ENCODE peak calls at places on chromosomes 3 and 15, in eight cellular contexts. K is pancreas, A is psoas muscle, M is lower lobe of right lung, D is IMR-90, S is cardiac muscle cell, J is keratinocyte, U is Panc1. Y is an unnamed sample.
A peak's percentile ranks its signal among the peaks of the same experiment; 100 is the strongest.

GRCh38 chr3:21705769-21706168 is 45.2 kb downstream of the ZNF385D start:
- DNase-seq in D (peak; percentile 69), K (no peak), M (no peak), U (peak; percentile 64), J (no peak), A (peak; percentile 62), S (no peak), Y (no peak)

GRCh38 chr3:114221165-114221880 is 16.1 kb downstream of the ZNF80 start:
- DNase-seq in K (no peak), J (no peak), S (no peak), M (no peak), U (no peak), D (no peak), A (no peak), Y (no peak)

GRCh38 chr15:74307827-74308642 is 59.4 kb downstream of the CYP11A1 start:
- DNase-seq in A (no peak), J (no peak), K (no peak), D (peak; percentile 52), M (no peak), U (no peak), S (peak; percentile 69), Y (peak; percentile 55)

GRCh38 chr3:54951405-54951804 is 23.5 kb upstream of the LRTM1 start:
- DNase-seq in U (no peak), A (peak; percentile 92), D (peak; percentile 93), S (peak; percentile 75), J (no peak), M (peak; percentile 55), K (peak; percentile 62), Y (peak; percentile 17)

GRCh38 chr3:63921741-63922482 is 9.7 kb upstream of the SCAANT1 start:
- DNase-seq in A (no peak), J (no peak), S (no peak), K (no peak), U (no peak), M (no peak), D (no peak), Y (no peak)

GRCh38 chr15:70251246-70251990 is 153.7 kb upstream of the TLE3 start:
- DNase-seq in U (no peak), J (no peak), D (no peak), M (no peak), K (no peak), A (peak; percentile 28), S (no peak), Y (no peak)

GRCh38 chr3:103698646-103699045 is 1263.8 kb downstream of the ZPLD1 start:
- DNase-seq in A (no peak), U (no peak), K (no peak), M (no peak), D (no peak), S (no peak), J (no peak), Y (no peak)

GRCh38 chr3:195802795-195803194 is 8.9 kb downstream of the MUC4 start:
- DNase-seq in A (no peak), J (no peak), D (no peak), S (peak; percentile 41), U (no peak), M (no peak), K (no peak), Y (no peak)

GRCh38 chr15:61522375-61522774 is 293.3 kb upstream of the RORA start:
- DNase-seq in D (no peak), A (no peak), S (no peak), M (no peak), U (no peak), K (no peak), J (no peak), Y (no peak)

GRCh38 chr3:111714305-111714704 is 119.2 kb upstream of the ZBED2 start:
- DNase-seq in K (no peak), M (no peak), A (no peak), J (no peak), D (peak; percentile 40), S (peak; percentile 38), U (no peak), Y (no peak)

GRCh38 chr3:138459619-138460535 is 25.5 kb downstream of the ESYT3 start:
- DNase-seq in K (no peak), J (no peak), S (no peak), D (no peak), U (no peak), M (peak; percentile 36), A (no peak), Y (no peak)

GRCh38 chr3:87182023-87182422 is 45.1 kb upstream of the CHMP2B start:
- DNase-seq in M (no peak), U (no peak), S (no peak), K (no peak), J (no peak), D (no peak), A (no peak), Y (no peak)

GRCh38 chr3:21017115-21017852 is 733.7 kb downstream of the ZNF385D start:
- DNase-seq in S (no peak), J (no peak), A (no peak), U (no peak), D (no peak), M (no peak), K (no peak), Y (no peak)

GRCh38 chr3:124248471-124249028 is 256.6 kb upstream of the ROPN1 start:
- DNase-seq in S (no peak), K (no peak), J (no peak), U (no peak), A (peak; percentile 66), D (peak; percentile 91), M (no peak), Y (peak; percentile 78)

GRCh38 chr3:101123084-101123483 is 129.9 kb upstream of the ABI3BP start:
- DNase-seq in K (no peak), D (no peak), S (no peak), J (no peak), U (no peak), M (no peak), A (no peak), Y (no peak)

GRCh38 chr3:72118593-72118992 is 333.6 kb upstream of the PROK2 start:
- DNase-seq in J (no peak), D (no peak), A (no peak), U (no peak), M (no peak), K (no peak), S (no peak), Y (no peak)

GRCh38 chr3:13215940-13216546 is 142.8 kb upstream of the IQSEC1 start:
- DNase-seq in U (peak; percentile 35), A (peak; percentile 23), K (peak; percentile 31), S (no peak), J (no peak), M (no peak), D (peak; percentile 53), Y (no peak)

GRCh38 chr3:61772439-61772838 is 211.1 kb downstream of the PTPRG start:
- DNase-seq in J (no peak), U (no peak), S (no peak), D (peak; percentile 77), K (no peak), M (no peak), A (no peak), Y (no peak)

GRCh38 chr3:104907507-104907906 is 459.2 kb upstream of the ALCAM start:
- DNase-seq in D (peak; percentile 90), M (no peak), A (no peak), S (no peak), K (no peak), J (peak; percentile 25), U (no peak), Y (no peak)

GRCh38 chr15:75785771-75786563 is 57.3 kb upstream of the UBE2Q2 start:
- DNase-seq in A (no peak), J (no peak), M (no peak), K (no peak), U (no peak), D (no peak), S (peak; percentile 78), Y (no peak)

GRCh38 chr15:87619161-87619960 is 637.2 kb downstream of the NTRK3 start:
- DNase-seq in K (no peak), A (no peak), S (no peak), J (no peak), U (no peak), D (peak; percentile 44), M (no peak), Y (no peak)
- H3K27ac ChIP-seq in K (no peak overlapping the region), A (no peak overlapping the region), S (no peak overlapping the region), J (no peak overlapping the region), U (no peak overlapping the region), D (no peak overlapping the region), M (no peak overlapping the region), Y (peak overlapping the region; percentile 49)

DNA sequence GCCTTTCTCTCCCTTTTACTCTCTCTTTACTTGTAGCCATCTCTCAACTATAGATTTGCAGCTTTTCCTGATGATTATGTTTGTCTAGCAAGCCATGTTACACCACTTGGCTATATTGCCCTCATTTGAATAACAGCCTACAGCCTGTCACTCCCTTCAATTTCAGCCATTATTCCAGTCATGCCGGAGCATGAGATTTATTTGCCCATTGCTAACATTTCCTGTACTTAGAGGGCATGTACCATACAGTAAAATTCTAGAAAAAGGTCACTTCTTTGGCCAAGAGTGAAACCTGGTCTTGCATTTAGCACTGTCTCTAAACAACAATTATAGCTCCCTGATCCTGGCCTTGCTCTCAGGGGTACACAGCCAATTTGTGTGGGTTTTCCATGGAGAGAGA is 221.7 kb upstream of the TMC3 start:
- DNase-seq in U (no peak), K (no peak), M (no peak), S (no peak), J (no peak), A (no peak), D (no peak), Y (no peak)
- H3K4me1 ChIP-seq in U (no peaks in the 10 kb centered on the region), K (no peaks in the 10 kb centered on the region), M (no peaks in the 10 kb centered on the region), S (no peaks in the 10 kb centered on the region), J (no peaks in the 10 kb centered on the region), A (no peaks in the 10 kb centered on the region), D (no peaks in the 10 kb centered on the region), Y (no peaks in the 10 kb centered on the region)

DNA sequence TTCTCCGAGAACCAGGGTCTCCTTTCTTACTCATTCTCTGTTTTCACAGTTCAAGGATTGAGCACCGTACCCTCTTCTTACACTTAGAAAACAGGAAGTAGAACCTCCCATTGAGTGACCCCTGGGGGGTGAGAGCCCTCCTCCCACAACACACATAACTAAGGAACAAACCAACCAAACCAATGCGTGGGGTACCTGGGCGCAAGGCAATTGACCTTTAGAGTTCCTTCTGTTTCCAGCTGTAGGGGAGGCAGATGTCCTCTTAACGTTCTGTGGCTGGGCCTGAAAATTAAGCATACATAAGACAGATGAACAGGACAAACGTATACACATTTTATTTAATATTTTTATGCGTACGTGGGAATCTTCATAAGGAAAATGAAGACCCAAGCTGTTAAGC is 33.5 kb upstream of the TIMP4 start:
- DNase-seq in A (no peak), D (no peak), S (no peak), M (no peak), J (no peak), K (no peak), U (no peak), Y (no peak)
- H3K27ac ChIP-seq in A (no peak overlapping the region), D (peak overlapping the region; percentile 25), S (no peak overlapping the region), M (no peak overlapping the region), J (no peak overlapping the region), K (no peak overlapping the region), U (peak overlapping the region; percentile 76), Y (no peak overlapping the region)

DNA sequence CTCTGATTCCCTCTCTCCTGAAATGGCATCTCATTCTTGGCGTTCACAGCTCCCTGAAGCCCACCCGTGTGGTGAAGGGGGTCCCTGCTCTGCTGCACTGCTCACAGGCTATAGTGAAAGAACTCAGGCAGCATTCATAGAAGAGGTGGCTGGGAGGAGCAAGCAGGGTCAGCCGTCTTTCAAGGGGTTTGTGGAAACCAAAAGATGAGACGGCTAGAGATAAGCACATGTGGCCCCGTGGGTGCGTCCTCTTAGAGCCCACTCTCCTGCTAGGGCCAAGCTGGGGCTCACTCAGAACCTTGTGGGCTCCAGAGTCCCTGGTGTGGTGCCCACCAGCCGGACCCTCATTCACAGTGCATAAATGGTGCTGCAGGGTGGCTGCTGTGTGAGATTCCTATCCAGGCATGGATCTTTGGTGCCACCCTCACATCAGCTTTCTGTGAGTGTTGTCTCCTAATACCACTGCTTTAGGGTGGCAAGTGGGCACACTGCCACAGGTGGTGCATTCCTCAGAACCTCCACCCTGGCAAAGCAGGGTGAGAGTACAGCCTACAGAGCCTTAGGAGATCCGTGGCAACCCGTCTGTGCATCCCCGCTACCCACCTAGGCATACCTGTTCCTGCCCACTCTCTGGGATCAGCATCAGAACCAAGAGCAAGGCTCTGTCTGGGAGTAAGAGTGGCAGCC is 11.2 kb upstream of the SEMA4B start:
- DNase-seq in M (no peak), J (no peak), D (no peak), S (no peak), A (no peak), K (no peak), U (no peak), Y (no peak)
- H3K4me1 ChIP-seq in M (peaks cover 60% of the 10 kb centered on the region), J (peaks cover 60% of the 10 kb centered on the region), D (peaks cover 15% of the 10 kb centered on the region), S (peaks cover 7% of the 10 kb centered on the region), A (peaks cover 15% of the 10 kb centered on the region), K (peaks cover 64% of the 10 kb centered on the region), U (peaks cover 70% of the 10 kb centered on the region), Y (peaks cover 74% of the 10 kb centered on the region)

Y was measured in Peyer's patch.